ENCODE peak calls at places on chromosome 5, in five cellular contexts. N, S, X, U and F are unnamed samples.

GRCh38 chr5:6202113-6202512 is 176.2 kb downstream of the MED10 start:
- DNase-seq in X (no peak), N (no peak), S (no peak), U (no peak), F (no peak)

GRCh38 chr5:62587737-62588136 is 9.1 kb downstream of the LRRC70 start:
- DNase-seq in X (no peak), N (peak), U (no peak), S (no peak), F (no peak)

GRCh38 chr5:36944607-36945225 is 68.1 kb downstream of the NIPBL start:
- DNase-seq in S (peak), X (no peak), N (peak), U (peak), F (no peak)

GRCh38 chr5:168892618-168893017 is 313.4 kb upstream of the PANK3 start:
- DNase-seq in X (no peak), N (no peak), S (no peak), U (no peak), F (no peak)

GRCh38 chr5:131536211-131536826 is 98.7 kb downstream of the RAPGEF6 start:
- DNase-seq in U (peak), X (no peak), N (no peak), S (no peak), F (no peak)

GRCh38 chr5:16913840-16914435 is 22.1 kb downstream of the MYO10 start:
- DNase-seq in U (no peak), X (no peak), S (no peak), N (no peak), F (no peak)

GRCh38 chr5:59095480-59095879 is 512.6 kb downstream of the RAB3C start:
- DNase-seq in N (peak), X (no peak), S (no peak), U (no peak), F (no peak)

GRCh38 chr5:162272417-162272816 is 204.8 kb downstream of the GABRG2 start:
- DNase-seq in S (no peak), N (no peak), X (no peak), U (no peak), F (no peak)